ENCODE peak calls at places on chromosomes 3 and 15, in eight cellular contexts. C is stimulated activated CD4-positive, alpha-beta T cell treated with anti-CD3 and anti-CD28 coated beads, Interleukin-12 subunit alpha, Interleukin-12 subunit beta, amount 100 ng/mL, for 48 hours; B is fibroblast of the conjunctiva; D is fibroblast of mammary gland; P is SW480; R is Peyer's patch; K is psoas muscle; S is cardiac fibroblast. W is an unnamed sample.

GRCh38 chr3:35946121-35946856 is 307.0 kb downstream of the ARPP21 start:
- DNase-seq in C (no peak), P (peak), R (no peak), S (peak), K (no peak), D (peak), B (peak), W (no peak)

GRCh38 chr3:156609546-156609945 is 54.6 kb upstream of the SSR3 start:
- DNase-seq in D (no peak), C (no peak), K (no peak), P (no peak), B (no peak), R (no peak), S (no peak), W (no peak)

GRCh38 chr15:28110416-28110975 is 11.4 kb upstream of the OCA2 start:
- DNase-seq in B (no peak), D (no peak), S (no peak), K (no peak), P (no peak), R (no peak), C (no peak), W (no peak)

GRCh38 chr3:85572426-85572825 is 613.6 kb downstream of the CADM2 start:
- DNase-seq in P (no peak), R (no peak), C (no peak), B (no peak), S (peak), D (peak), K (no peak), W (no peak)

GRCh38 chr3:177196473-177197040 is 725 bp downstream of the TBL1XR1 start:
- DNase-seq in C (no peak), R (peak), P (peak), B (no peak), D (peak), S (peak), K (no peak), W (no peak)

GRCh38 chr15:68402432-68403160 is 29.4 kb downstream of the ITGA11 start:
- DNase-seq in P (no peak), R (peak), K (no peak), C (no peak), D (no peak), B (no peak), S (no peak), W (no peak)

GRCh38 chr3:125003369-125003853 is 52.4 kb downstream of the HEG1 start:
- DNase-seq in D (peak), K (peak), R (no peak), B (no peak), S (peak), P (peak), C (no peak), W (no peak)

GRCh38 chr15:77827860-77828259 is 195.1 kb upstream of the LINGO1 start:
- DNase-seq in D (no peak), S (no peak), C (no peak), P (no peak), B (no peak), K (peak), R (no peak), W (no peak)

GRCh38 chr3:71244153-71245051 is 339.1 kb downstream of the FOXP1 start:
- DNase-seq in S (peak), K (no peak), R (no peak), P (no peak), C (no peak), D (peak), B (no peak), W (peak)

GRCh38 chr3:115581347-115582135 is 41.8 kb upstream of the GAP43 start:
- DNase-seq in R (no peak), B (peak), D (peak), K (peak), C (no peak), S (peak), P (peak), W (no peak)

W was measured in left colon.